ENCODE peak calls at places on chromosomes 1 and 21, in five cellular contexts. G is AG04450, U is NCI-H774, K is NCI-H345, T is hypothalamus. R is an unnamed sample.

GRCh38 chr1:113714606-113715269 is 44.5 kb downstream of the PHTF1 start:
- DNase-seq in G (no peak), U (no peak), K (no peak), T (no peak), R (no peak)

GRCh38 chr1:27496604-27497155 is 6.7 kb upstream of the WASF2 start:
- DNase-seq in G (no peak), U (no peak), K (peak), T (no peak), R (no peak)

GRCh38 chr1:50268049-50268448 is 155.2 kb downstream of the DMRTA2 start:
- DNase-seq in G (no peak), U (no peak), K (no peak), T (no peak), R (no peak)

GRCh38 chr1:78520843-78521242 is 30.1 kb downstream of the PTGFR start:
- DNase-seq in G (no peak), U (no peak), K (no peak), T (no peak), R (no peak)

GRCh38 chr1:19975423-19976193 is 3.8 kb downstream of the PLA2G2A start:
- DNase-seq in G (no peak), U (no peak), K (no peak), T (no peak), R (no peak)

GRCh38 chr21:38202811-38203210 is 54.0 kb upstream of the KCNJ15 start:
- DNase-seq in G (no peak), U (no peak), K (no peak), T (no peak), R (no peak)

GRCh38 chr21:42781981-42782722 is 97.2 kb downstream of the WDR4 start:
- DNase-seq in G (no peak), U (no peak), K (no peak), T (no peak), R (no peak)

GRCh38 chr1:190599677-190600076 is 122.0 kb upstream of the BRINP3 start:
- DNase-seq in G (no peak), U (no peak), K (no peak), T (no peak), R (no peak)

GRCh38 chr1:154179951-154180687 is 11.8 kb downstream of the TPM3 start:
- DNase-seq in G (no peak), U (no peak), K (no peak), T (no peak), R (no peak)

GRCh38 chr1:111214884-111215283 is 12.6 kb upstream of the CHI3L2 start:
- DNase-seq in G (no peak), U (no peak), K (no peak), T (no peak), R (no peak)

GRCh38 chr1:226711976-226712778 is 26.9 kb downstream of the ITPKB start:
- DNase-seq in G (no peak), U (no peak), K (no peak), T (no peak), R (no peak)

GRCh38 chr1:151838491-151839412 is 868 bp downstream of the C2CD4D start:
- DNase-seq in G (no peak), U (no peak), K (no peak), T (no peak), R (no peak)

GRCh38 chr1:248872752-248873408 is 14.0 kb upstream of the ZNF692 start:
- DNase-seq in G (no peak), U (peak), K (peak), T (no peak), R (peak)

GRCh38 chr1:24507423-24507804 is 4.8 kb downstream of the RCAN3 start:
- DNase-seq in G (no peak), U (no peak), K (no peak), T (no peak), R (no peak)

GRCh38 chr1:890661-891060 is 33.1 kb upstream of the SAMD11 start:
- DNase-seq in G (no peak), U (no peak), K (no peak), T (no peak), R (no peak)

GRCh38 chr1:243727503-243728191 is 122.4 kb downstream of the AKT3 start:
- DNase-seq in G (no peak), U (no peak), K (no peak), T (no peak), R (no peak)

GRCh38 chr1:30538226-30538625 is 185.2 kb downstream of the MATN1 start:
- DNase-seq in G (no peak), U (no peak), K (no peak), T (no peak), R (no peak)

GRCh38 chr1:26693557-26694184 is 2.1 kb upstream of the ARID1A start:
- DNase-seq in G (no peak), U (no peak), K (peak), T (no peak), R (no peak)

GRCh38 chr21:27464643-27465042 is 497.8 kb upstream of the ADAMTS5 start:
- DNase-seq in G (no peak), U (no peak), K (no peak), T (no peak), R (no peak)

GRCh38 chr1:91529856-91530255 is 29.2 kb downstream of the CDC7 start:
- DNase-seq in G (peak), U (peak), K (peak), T (no peak), R (no peak)

GRCh38 chr1:20194770-20195463 is 8.6 kb upstream of the PLA2G2C start:
- DNase-seq in G (peak), U (no peak), K (peak), T (peak), R (peak)

GRCh38 chr1:164991763-164992162 is 364.8 kb downstream of the LMX1A start:
- DNase-seq in G (no peak), U (no peak), K (no peak), T (no peak), R (no peak)

GRCh38 chr1:26035959-26036755 is 9.8 kb downstream of the SLC30A2 start:
- DNase-seq in G (peak), U (peak), K (peak), T (peak), R (peak)

GRCh38 chr1:36351222-36351977 is 28.0 kb upstream of the EVA1B start:
- DNase-seq in G (no peak), U (no peak), K (no peak), T (peak), R (peak)

GRCh38 chr21:42153046-42153685 is 65.8 kb upstream of the ABCG1 start:
- DNase-seq in G (no peak), U (no peak), K (no peak), T (no peak), R (no peak)

GRCh38 chr1:183315987-183316758 is 102.0 kb downstream of the NMNAT2 start:
- DNase-seq in G (no peak), U (no peak), K (no peak), T (no peak), R (peak)

GRCh38 chr1:29343476-29343875 is 107.2 kb downstream of the PTPRU start:
- DNase-seq in G (no peak), U (no peak), K (no peak), T (no peak), R (no peak)

GRCh38 chr1:213541641-213542040 is 446.1 kb upstream of the PROX1 start:
- DNase-seq in G (no peak), U (no peak), K (no peak), T (no peak), R (no peak)

R was measured in AG20443.